ENCODE peak calls at places on chromosomes 6 and 20, in seven cellular contexts. One of them, this sample, is unnamed.

GRCh38 chr6:131998255-131998982 is 47.2 kb upstream of the CCN2 start:
- DNase-seq in small intestine: no peak
- DNase-seq in Kasumi-1: no peak
- DNase-seq in HFFc6: no peak
- DNase-seq in ovary: no peak
- DNase-seq in glutamatergic neuron: no peak
- DNase-seq in astrocyte: peak; percentile 42
- DNase-seq in this sample: no peak

GRCh38 chr6:150491131-150491795 is 108.4 kb upstream of the PLEKHG1 start:
- DNase-seq in small intestine: peak; percentile 62
- DNase-seq in Kasumi-1: no peak
- DNase-seq in ovary: no peak
- DNase-seq in glutamatergic neuron: no peak
- DNase-seq in astrocyte: peak; percentile 87
- DNase-seq in HFFc6: peak; percentile 2
- DNase-seq in this sample: no peak

GRCh38 chr6:151722342-151722741 is 85.1 kb upstream of the ESR1 start:
- DNase-seq in glutamatergic neuron: no peak
- DNase-seq in Kasumi-1: peak; percentile 23
- DNase-seq in small intestine: no peak
- DNase-seq in HFFc6: no peak
- DNase-seq in astrocyte: no peak
- DNase-seq in ovary: no peak
- DNase-seq in this sample: no peak

GRCh38 chr20:52410746-52411317 is 219.3 kb upstream of the ZFP64 start:
- DNase-seq in HFFc6: no peak
- DNase-seq in Kasumi-1: no peak
- DNase-seq in astrocyte: peak; percentile 10
- DNase-seq in ovary: no peak
- DNase-seq in glutamatergic neuron: no peak
- DNase-seq in small intestine: no peak
- DNase-seq in this sample: no peak

GRCh38 chr6:43113431-43114260 is 37.5 kb downstream of the PTK7 start:
- DNase-seq in HFFc6: no peak
- DNase-seq in Kasumi-1: no peak
- DNase-seq in glutamatergic neuron: peak; percentile 79
- DNase-seq in small intestine: no peak
- DNase-seq in astrocyte: no peak
- DNase-seq in ovary: no peak
- DNase-seq in this sample: no peak

GRCh38 chr6:42349753-42350573 is 101.8 kb downstream of the TRERF1 start:
- DNase-seq in glutamatergic neuron: peak; percentile 40
- DNase-seq in ovary: no peak
- DNase-seq in astrocyte: no peak
- DNase-seq in small intestine: no peak
- DNase-seq in HFFc6: peak; percentile 69
- DNase-seq in Kasumi-1: no peak
- DNase-seq in this sample: no peak

GRCh38 chr6:40721252-40721936 is 134.2 kb upstream of the LRFN2 start:
- DNase-seq in ovary: no peak
- DNase-seq in small intestine: no peak
- DNase-seq in astrocyte: no peak
- DNase-seq in HFFc6: no peak
- DNase-seq in Kasumi-1: no peak
- DNase-seq in glutamatergic neuron: no peak
- DNase-seq in this sample: no peak

GRCh38 chr6:15341311-15341710 is 95.4 kb downstream of the JARID2 start:
- DNase-seq in HFFc6: no peak
- DNase-seq in ovary: no peak
- DNase-seq in glutamatergic neuron: no peak
- DNase-seq in Kasumi-1: no peak
- DNase-seq in small intestine: no peak
- DNase-seq in astrocyte: no peak
- DNase-seq in this sample: no peak

GRCh38 chr20:32278199-32278643 is 770 bp downstream of the KIF3B start:
- DNase-seq in ovary: no peak
- DNase-seq in glutamatergic neuron: no peak
- DNase-seq in Kasumi-1: no peak
- DNase-seq in HFFc6: no peak
- DNase-seq in small intestine: peak; percentile 51
- DNase-seq in astrocyte: no peak
- DNase-seq in this sample: no peak

GRCh38 chr20:52852695-52853094 is 119.5 kb upstream of the TSHZ2 start:
- DNase-seq in glutamatergic neuron: no peak
- DNase-seq in ovary: no peak
- DNase-seq in Kasumi-1: no peak
- DNase-seq in astrocyte: peak; percentile 25
- DNase-seq in small intestine: no peak
- DNase-seq in HFFc6: no peak
- DNase-seq in this sample: no peak

GRCh38 chr6:161076211-161076677 is 84.7 kb downstream of the MAP3K4 start:
- DNase-seq in astrocyte: no peak
- DNase-seq in small intestine: no peak
- DNase-seq in glutamatergic neuron: peak; percentile 61
- DNase-seq in ovary: no peak
- DNase-seq in Kasumi-1: no peak
- DNase-seq in HFFc6: no peak
- DNase-seq in this sample: no peak

GRCh38 chr6:155807243-155807642 is 351.6 kb upstream of the NOX3 start:
- DNase-seq in Kasumi-1: no peak
- DNase-seq in astrocyte: no peak
- DNase-seq in HFFc6: no peak
- DNase-seq in glutamatergic neuron: no peak
- DNase-seq in ovary: no peak
- DNase-seq in small intestine: no peak
- DNase-seq in this sample: no peak

GRCh38 chr6:117449549-117450439 is 24.1 kb upstream of the ROS1 start:
- DNase-seq in astrocyte: peak; percentile 69
- DNase-seq in ovary: peak; percentile 50
- DNase-seq in HFFc6: peak; percentile 62
- DNase-seq in glutamatergic neuron: peak; percentile 45
- DNase-seq in small intestine: peak; percentile 55
- DNase-seq in Kasumi-1: peak; percentile 68
- DNase-seq in this sample: peak; percentile 22

GRCh38 chr20:48335421-48336090 is 492.2 kb downstream of the PREX1 start:
- DNase-seq in astrocyte: no peak
- DNase-seq in HFFc6: no peak
- DNase-seq in small intestine: no peak
- DNase-seq in ovary: no peak
- DNase-seq in glutamatergic neuron: no peak
- DNase-seq in Kasumi-1: no peak
- DNase-seq in this sample: no peak

GRCh38 chr6:149082320-149082719 is 235.2 kb upstream of the TAB2 start:
- DNase-seq in glutamatergic neuron: peak; percentile 81
- DNase-seq in Kasumi-1: peak; percentile 71
- DNase-seq in astrocyte: peak; percentile 56
- DNase-seq in HFFc6: peak; percentile 65
- DNase-seq in small intestine: peak; percentile 66
- DNase-seq in ovary: peak; percentile 87
- DNase-seq in this sample: peak; percentile 57

This sample was measured in GDM1.